ENCODE peak calls at places on chromosomes 12 and 14, in nine cellular contexts. T is NCI-H1417; H is AG10803; L is KG1; P is NCI-H748 treated with DMSO at 0.1 percent for 48 hours; B is activated T-helper 1 cell treated with anti-CD3 and anti-CD28 coated beads, Interleukin-12 subunit alpha, Interleukin-12 subunit beta, Interleukin-2, Interleukin-4 antibody, amounts not matched to agents 30 ng/mL and 10 ng/mL and 1 ng/mL, durations not matched to agents 14 hours and 24 hours and 36 hours; A is activated naive CD8-positive, alpha-beta T cell treated with anti-CD3 and anti-CD28 coated beads for 36 hours; M is stimulated activated CD4-positive, alpha-beta T cell treated with anti-CD3 and anti-CD28 coated beads, Interleukin-15, amount 100 ng/mL, for 1 hour; W is C1 segment of cervical spinal cord. V is an unnamed sample.

GRCh38 chr14:99382071-99382640 is 98.5 kb downstream of the SETD3 start:
- DNase-seq in T (peak), H (no peak), L (no peak), P (no peak), B (no peak), A (no peak), M (no peak), W (no peak), V (no peak)

GRCh38 chr12:70393787-70394519 is 27.9 kb downstream of the KCNMB4 start:
- DNase-seq in T (no peak), H (peak), L (no peak), P (no peak), B (no peak), A (no peak), M (no peak), W (no peak), V (no peak)

GRCh38 chr12:104355630-104356029 is 52.1 kb downstream of the EID3 start:
- DNase-seq in T (no peak), H (no peak), L (no peak), P (no peak), B (no peak), A (no peak), M (no peak), W (no peak), V (no peak)

GRCh38 chr12:48199784-48200198 is 3.3 kb downstream of the OR10AD1 start:
- DNase-seq in T (no peak), H (peak), L (no peak), P (no peak), B (no peak), A (no peak), M (no peak), W (no peak), V (no peak)

GRCh38 chr14:50055461-50056228 is 60.7 kb downstream of the VCPKMT start:
- DNase-seq in T (no peak), H (no peak), L (no peak), P (no peak), B (no peak), A (no peak), M (no peak), W (no peak), V (peak)

GRCh38 chr12:67647251-67647546 is 1.3 kb upstream of the DYRK2 start:
- DNase-seq in T (no peak), H (no peak), L (no peak), P (peak), B (no peak), A (no peak), M (no peak), W (no peak), V (no peak)

GRCh38 chr14:88424573-88424972 is 39.1 kb downstream of the SPATA7 start:
- DNase-seq in T (no peak), H (peak), L (no peak), P (no peak), B (no peak), A (no peak), M (no peak), W (no peak), V (no peak)

GRCh38 chr12:46722737-46723136 is 103.1 kb downstream of the SLC38A4 start:
- DNase-seq in T (no peak), H (peak), L (no peak), P (no peak), B (no peak), A (no peak), M (no peak), W (peak), V (no peak)

GRCh38 chr14:44170099-44170498 is 337.0 kb downstream of the FSCB start:
- DNase-seq in T (no peak), H (no peak), L (no peak), P (no peak), B (no peak), A (no peak), M (no peak), W (no peak), V (no peak)

GRCh38 chr12:1047898-1048660 is 57.1 kb downstream of the ERC1 start:
- DNase-seq in T (no peak), H (peak), L (no peak), P (no peak), B (no peak), A (no peak), M (no peak), W (peak), V (no peak)

GRCh38 chr12:130452546-130452945 is 114.9 kb downstream of the PIWIL1 start:
- DNase-seq in T (no peak), H (no peak), L (no peak), P (no peak), B (no peak), A (no peak), M (no peak), W (no peak), V (no peak)

GRCh38 chr14:58501214-58501816 is 73.8 kb downstream of the KIAA0586 start:
- DNase-seq in T (peak), H (peak), L (peak), P (peak), B (peak), A (peak), M (no peak), W (peak), V (peak)

GRCh38 chr12:59459966-59460365 is 135.9 kb upstream of the SLC16A7 start:
- DNase-seq in T (no peak), H (peak), L (no peak), P (no peak), B (no peak), A (no peak), M (no peak), W (no peak), V (no peak)